ENCODE peak calls at places on chromosomes 1 and 21, in eight cellular contexts. Q is transverse colon; E is T-helper 1 cell; L is left ventricle myocardium superior; M is CD8-positive, alpha-beta memory T cell; V is GM10248; N is fibroblast of the aortic adventitia; I is neural crest cell. S is an unnamed sample.

GRCh38 chr1:230199034-230199433 is 132.0 kb downstream of the GALNT2 start:
- DNase-seq in Q (no peak), E (no peak), L (no peak), M (no peak), V (no peak), N (no peak), I (no peak), S (no peak)

GRCh38 chr1:40652452-40652851 is 13.0 kb downstream of the RIMS3 start:
- DNase-seq in Q (no peak), E (no peak), L (no peak), M (no peak), V (no peak), N (no peak), I (no peak), S (no peak)

GRCh38 chr1:8677782-8678181 is 139.7 kb downstream of the RERE start:
- DNase-seq in Q (no peak), E (no peak), L (no peak), M (no peak), V (no peak), N (no peak), I (no peak), S (no peak)

GRCh38 chr1:115302390-115302961 is 35.6 kb downstream of the NGF start:
- DNase-seq in Q (no peak), E (no peak), L (peak), M (no peak), V (no peak), N (peak), I (no peak), S (no peak)

GRCh38 chr21:39363607-39364555 is 15.0 kb upstream of the HMGN1 start:
- DNase-seq in Q (no peak), E (no peak), L (no peak), M (no peak), V (no peak), N (no peak), I (no peak), S (no peak)

GRCh38 chr1:234699795-234700665 is 90.1 kb upstream of the IRF2BP2 start:
- DNase-seq in Q (no peak), E (no peak), L (no peak), M (no peak), V (peak), N (peak), I (no peak), S (no peak)

GRCh38 chr1:244350027-244350426 is 101.7 kb downstream of the ADSS2 start:
- DNase-seq in Q (no peak), E (no peak), L (no peak), M (no peak), V (peak), N (no peak), I (no peak), S (no peak)

GRCh38 chr1:183776731-183777130 is 28.2 kb upstream of the RGL1 start:
- DNase-seq in Q (no peak), E (no peak), L (no peak), M (no peak), V (no peak), N (peak), I (no peak), S (no peak)

GRCh38 chr21:27035791-27036190 is 68.9 kb upstream of the ADAMTS5 start:
- DNase-seq in Q (no peak), E (no peak), L (no peak), M (no peak), V (no peak), N (no peak), I (no peak), S (no peak)

GRCh38 chr1:167083066-167083682 is 7.0 kb downstream of the GPA33 start:
- DNase-seq in Q (peak), E (no peak), L (peak), M (no peak), V (no peak), N (no peak), I (no peak), S (no peak)

S was measured in CD4-positive, alpha-beta T cell.